ENCODE peak calls at places on chromosome 4, in eight cellular contexts. One of them, this sample, is unnamed.

GRCh38 chr4:7918981-7919380 is 20.7 kb downstream of the AFAP1 start:
- DNase-seq in HCT116: no peak
- DNase-seq in suprapubic skin: no peak
- DNase-seq in K562: no peak
- DNase-seq in prostate gland: no peak
- DNase-seq in spleen: no peak
- DNase-seq in GM23338: no peak
- DNase-seq in sigmoid colon: no peak
- DNase-seq in this sample: no peak

GRCh38 chr4:11623726-11624037 is 195.0 kb upstream of the HS3ST1 start:
- DNase-seq in GM23338: peak; percentile 72
- DNase-seq in HCT116: no peak
- DNase-seq in suprapubic skin: no peak
- DNase-seq in prostate gland: peak; percentile 73
- DNase-seq in sigmoid colon: no peak
- DNase-seq in spleen: no peak
- DNase-seq in K562: no peak
- DNase-seq in this sample: peak; percentile 77

GRCh38 chr4:163191999-163192398 is 25.3 kb upstream of the NAF1 start:
- DNase-seq in prostate gland: no peak
- DNase-seq in suprapubic skin: no peak
- DNase-seq in spleen: no peak
- DNase-seq in sigmoid colon: no peak
- DNase-seq in HCT116: peak; percentile 31
- DNase-seq in GM23338: peak; percentile 60
- DNase-seq in K562: peak; percentile 35
- DNase-seq in this sample: no peak

GRCh38 chr4:103012594-103012993 is 6.9 kb downstream of the SLC9B1 start:
- DNase-seq in suprapubic skin: no peak
- DNase-seq in K562: no peak
- DNase-seq in prostate gland: no peak
- DNase-seq in GM23338: no peak
- DNase-seq in spleen: no peak
- DNase-seq in HCT116: no peak
- DNase-seq in sigmoid colon: no peak
- DNase-seq in this sample: no peak

GRCh38 chr4:183182873-183183725 is 84.0 kb downstream of the WWC2 start:
- DNase-seq in spleen: no peak
- DNase-seq in prostate gland: no peak
- DNase-seq in sigmoid colon: no peak
- DNase-seq in K562: no peak
- DNase-seq in HCT116: peak; percentile 70
- DNase-seq in suprapubic skin: no peak
- DNase-seq in GM23338: peak; percentile 97
- DNase-seq in this sample: no peak

GRCh38 chr4:174286870-174287269 is 3.2 kb downstream of the CEP44 start:
- DNase-seq in spleen: no peak
- DNase-seq in prostate gland: no peak
- DNase-seq in sigmoid colon: no peak
- DNase-seq in K562: no peak
- DNase-seq in suprapubic skin: no peak
- DNase-seq in GM23338: no peak
- DNase-seq in HCT116: no peak
- DNase-seq in this sample: no peak

GRCh38 chr4:19005211-19005610 is 983.7 kb upstream of the LCORL start:
- DNase-seq in K562: no peak
- DNase-seq in spleen: no peak
- DNase-seq in suprapubic skin: no peak
- DNase-seq in sigmoid colon: no peak
- DNase-seq in prostate gland: no peak
- DNase-seq in HCT116: no peak
- DNase-seq in GM23338: peak; percentile 56
- DNase-seq in this sample: no peak

GRCh38 chr4:48564151-48564550 is 74.1 kb downstream of the ZAR1 start:
- DNase-seq in prostate gland: no peak
- DNase-seq in HCT116: no peak
- DNase-seq in spleen: no peak
- DNase-seq in K562: no peak
- DNase-seq in suprapubic skin: no peak
- DNase-seq in GM23338: no peak
- DNase-seq in sigmoid colon: no peak
- DNase-seq in this sample: no peak

GRCh38 chr4:102722740-102723139 is 38.0 kb downstream of the MANBA start:
- DNase-seq in sigmoid colon: no peak
- DNase-seq in HCT116: no peak
- DNase-seq in suprapubic skin: no peak
- DNase-seq in GM23338: no peak
- DNase-seq in K562: no peak
- DNase-seq in prostate gland: no peak
- DNase-seq in spleen: no peak
- DNase-seq in this sample: no peak

GRCh38 chr4:109990307-109991257 is 77.9 kb downstream of the EGF start:
- DNase-seq in GM23338: no peak
- DNase-seq in HCT116: no peak
- DNase-seq in suprapubic skin: no peak
- DNase-seq in spleen: no peak
- DNase-seq in sigmoid colon: no peak
- DNase-seq in prostate gland: no peak
- DNase-seq in K562: no peak
- DNase-seq in this sample: no peak

GRCh38 chr4:168857546-168858314 is 152.3 kb downstream of the CBR4 start:
- DNase-seq in HCT116: no peak
- DNase-seq in sigmoid colon: no peak
- DNase-seq in suprapubic skin: no peak
- DNase-seq in spleen: no peak
- DNase-seq in prostate gland: no peak
- DNase-seq in K562: no peak
- DNase-seq in GM23338: no peak
- DNase-seq in this sample: no peak

GRCh38 chr4:155705664-155706063 is 39.0 kb downstream of the GUCY1A1 start:
- DNase-seq in GM23338: peak; percentile 10
- DNase-seq in suprapubic skin: no peak
- DNase-seq in sigmoid colon: no peak
- DNase-seq in HCT116: no peak
- DNase-seq in K562: no peak
- DNase-seq in spleen: no peak
- DNase-seq in prostate gland: no peak
- DNase-seq in this sample: no peak

GRCh38 chr4:156390599-156391296 is 437.1 kb upstream of the CTSO start:
- DNase-seq in prostate gland: no peak
- DNase-seq in sigmoid colon: no peak
- DNase-seq in GM23338: no peak
- DNase-seq in HCT116: no peak
- DNase-seq in suprapubic skin: no peak
- DNase-seq in K562: no peak
- DNase-seq in spleen: no peak
- DNase-seq in this sample: no peak

GRCh38 chr4:89889289-89889688 is 5.4 kb upstream of the MMRN1 start:
- DNase-seq in sigmoid colon: no peak
- DNase-seq in GM23338: no peak
- DNase-seq in HCT116: no peak
- DNase-seq in K562: peak; percentile 39
- DNase-seq in spleen: no peak
- DNase-seq in prostate gland: no peak
- DNase-seq in suprapubic skin: peak; percentile 60
- DNase-seq in this sample: no peak

GRCh38 chr4:128876194-128876593 is 66.7 kb downstream of the JADE1 start:
- DNase-seq in suprapubic skin: no peak
- DNase-seq in prostate gland: no peak
- DNase-seq in GM23338: no peak
- DNase-seq in HCT116: no peak
- DNase-seq in sigmoid colon: no peak
- DNase-seq in K562: no peak
- DNase-seq in spleen: no peak
- DNase-seq in this sample: no peak
- H3K36me3 ChIP-seq in suprapubic skin: peaks cover 17% of the 10 kb centered on the region
- H3K36me3 ChIP-seq in prostate gland: peaks cover 3% of the 10 kb centered on the region
- H3K36me3 ChIP-seq in GM23338: peaks cover 27% of the 10 kb centered on the region
- H3K36me3 ChIP-seq in HCT116: no peaks in the 10 kb centered on the region
- H3K36me3 ChIP-seq in sigmoid colon: peaks cover 30% of the 10 kb centered on the region
- H3K36me3 ChIP-seq in K562: peaks cover 31% of the 10 kb centered on the region
- H3K36me3 ChIP-seq in spleen: no peaks in the 10 kb centered on the region
- H3K36me3 ChIP-seq in this sample: peaks cover 43% of the 10 kb centered on the region

GRCh38 chr4:33446953-33447352 is 2726.8 kb downstream of the PCDH7 start:
- DNase-seq in HCT116: no peak
- DNase-seq in sigmoid colon: no peak
- DNase-seq in K562: no peak
- DNase-seq in spleen: no peak
- DNase-seq in prostate gland: no peak
- DNase-seq in GM23338: no peak
- DNase-seq in suprapubic skin: no peak
- DNase-seq in this sample: no peak
- TF ChIP-seq POLR2AphosphoS5 in HCT116: no peak
- TF ChIP-seq POLR2AphosphoS5 in sigmoid colon: no peak
- TF ChIP-seq POLR2AphosphoS5 in K562: no peak
- TF ChIP-seq POLR2AphosphoS5 in spleen: no peak
- TF ChIP-seq POLR2AphosphoS5 in prostate gland: no peak
- TF ChIP-seq POLR2AphosphoS5 in GM23338: no peak
- TF ChIP-seq POLR2AphosphoS5 in suprapubic skin: no peak
- TF ChIP-seq POLR2AphosphoS5 in this sample: no peak

GRCh38 chr4:158016511-158016910 is 156.3 kb downstream of the GASK1B start:
- DNase-seq in GM23338: no peak
- DNase-seq in suprapubic skin: no peak
- DNase-seq in spleen: no peak
- DNase-seq in prostate gland: no peak
- DNase-seq in HCT116: no peak
- DNase-seq in sigmoid colon: no peak
- DNase-seq in K562: no peak
- DNase-seq in this sample: no peak
- TF ChIP-seq CTCF in GM23338: no peak
- TF ChIP-seq CTCF in suprapubic skin: no peak
- TF ChIP-seq CTCF in spleen: no peak
- TF ChIP-seq CTCF in prostate gland: no peak
- TF ChIP-seq CTCF in HCT116: no peak
- TF ChIP-seq CTCF in sigmoid colon: no peak
- TF ChIP-seq CTCF in K562: no peak
- TF ChIP-seq CTCF in this sample: no peak

GRCh38 chr4:118814901-118815300 is 21.0 kb downstream of the SEC24D start:
- DNase-seq in spleen: no peak
- DNase-seq in GM23338: no peak
- DNase-seq in HCT116: no peak
- DNase-seq in prostate gland: no peak
- DNase-seq in suprapubic skin: no peak
- DNase-seq in sigmoid colon: no peak
- DNase-seq in K562: no peak
- DNase-seq in this sample: no peak
- H3K36me3 ChIP-seq in spleen: peaks cover 2% of the 10 kb centered on the region
- H3K36me3 ChIP-seq in GM23338: peaks cover 47% of the 10 kb centered on the region
- H3K36me3 ChIP-seq in HCT116: peaks cover 8% of the 10 kb centered on the region
- H3K36me3 ChIP-seq in prostate gland: peaks cover 4% of the 10 kb centered on the region
- H3K36me3 ChIP-seq in suprapubic skin: peaks cover 51% of the 10 kb centered on the region
- H3K36me3 ChIP-seq in sigmoid colon: peaks cover 57% of the 10 kb centered on the region
- H3K36me3 ChIP-seq in K562: peaks cover 44% of the 10 kb centered on the region
- H3K36me3 ChIP-seq in this sample: peaks cover 42% of the 10 kb centered on the region

GRCh38 chr4:47263721-47264120 is 199.8 kb downstream of the COMMD8 start:
- DNase-seq in K562: no peak
- DNase-seq in spleen: no peak
- DNase-seq in HCT116: no peak
- DNase-seq in sigmoid colon: no peak
- DNase-seq in suprapubic skin: no peak
- DNase-seq in prostate gland: no peak
- DNase-seq in GM23338: no peak
- DNase-seq in this sample: no peak
- TF ChIP-seq POLR2AphosphoS5 in K562: no peak
- TF ChIP-seq POLR2AphosphoS5 in spleen: no peak
- TF ChIP-seq POLR2AphosphoS5 in HCT116: no peak
- TF ChIP-seq POLR2AphosphoS5 in sigmoid colon: no peak
- TF ChIP-seq POLR2AphosphoS5 in suprapubic skin: no peak
- TF ChIP-seq POLR2AphosphoS5 in prostate gland: no peak
- TF ChIP-seq POLR2AphosphoS5 in GM23338: no peak
- TF ChIP-seq POLR2AphosphoS5 in this sample: no peak

DNA sequence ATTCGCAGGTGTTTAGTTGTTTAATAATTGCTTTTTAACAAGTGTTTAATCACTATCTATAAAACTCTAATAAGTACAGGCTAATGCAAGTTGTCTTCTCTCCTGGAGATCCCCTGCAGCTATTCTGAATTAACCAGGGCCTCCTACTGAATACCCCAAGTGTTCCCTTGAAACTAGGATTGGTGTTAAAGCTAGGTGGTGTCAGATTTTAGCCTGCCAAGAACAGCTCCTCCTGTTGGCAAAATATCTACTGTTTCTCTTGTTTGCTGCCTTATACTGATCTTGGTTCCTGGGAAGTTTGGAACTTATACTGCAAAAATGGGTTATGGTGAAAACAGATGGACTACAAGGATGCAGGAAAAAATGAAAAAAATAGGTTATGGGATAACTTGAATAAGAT is 26.1 kb upstream of the TMEM154 start:
- DNase-seq in HCT116: no peak
- DNase-seq in GM23338: peak; percentile 69
- DNase-seq in K562: no peak
- DNase-seq in prostate gland: no peak
- DNase-seq in sigmoid colon: no peak
- DNase-seq in spleen: no peak
- DNase-seq in suprapubic skin: no peak
- DNase-seq in this sample: no peak
- TF ChIP-seq CTCF in HCT116: no peak
- TF ChIP-seq CTCF in GM23338: peak; percentile 66
- TF ChIP-seq CTCF in K562: no peak
- TF ChIP-seq CTCF in prostate gland: no peak
- TF ChIP-seq CTCF in sigmoid colon: no peak
- TF ChIP-seq CTCF in spleen: no peak
- TF ChIP-seq CTCF in suprapubic skin: no peak
- TF ChIP-seq CTCF in this sample: no peak

DNA sequence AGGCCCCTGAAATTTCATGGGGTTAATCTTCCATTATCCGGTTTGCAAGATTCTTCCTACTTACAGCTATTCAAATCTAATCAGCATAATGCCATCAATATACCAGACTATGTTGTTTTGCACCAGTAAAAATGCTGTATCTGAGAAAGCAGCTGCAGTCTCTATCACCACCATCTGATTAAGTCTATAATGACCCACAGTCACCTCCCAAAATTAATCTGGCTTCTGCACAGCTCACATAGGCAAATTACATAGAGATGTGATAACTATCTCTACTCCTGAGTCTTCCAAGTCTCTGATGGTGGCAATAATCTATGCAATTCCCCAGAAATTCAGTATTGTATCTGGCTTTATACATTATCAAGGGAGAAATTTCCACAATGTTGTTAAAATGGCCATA is 113.2 kb downstream of the STPG2 start:
- DNase-seq in GM23338: no peak
- DNase-seq in spleen: no peak
- DNase-seq in suprapubic skin: no peak
- DNase-seq in sigmoid colon: no peak
- DNase-seq in prostate gland: no peak
- DNase-seq in HCT116: no peak
- DNase-seq in K562: no peak
- DNase-seq in this sample: no peak
- H3K36me3 ChIP-seq in GM23338: no peaks in the 10 kb centered on the region
- H3K36me3 ChIP-seq in spleen: no peaks in the 10 kb centered on the region
- H3K36me3 ChIP-seq in suprapubic skin: no peaks in the 10 kb centered on the region
- H3K36me3 ChIP-seq in sigmoid colon: no peaks in the 10 kb centered on the region
- H3K36me3 ChIP-seq in prostate gland: no peaks in the 10 kb centered on the region
- H3K36me3 ChIP-seq in HCT116: no peaks in the 10 kb centered on the region
- H3K36me3 ChIP-seq in K562: no peaks in the 10 kb centered on the region
- H3K36me3 ChIP-seq in this sample: no peaks in the 10 kb centered on the region